ENCODE peak calls at places on chromosome 6, in five cellular contexts. One of them, this sample, is unnamed.

GRCh38 chr6:84346372-84346771 is 118.9 kb upstream of the CEP162 start:
- DNase-seq in sigmoid colon: no peak
- DNase-seq in GM12865: no peak
- DNase-seq in pancreas: no peak
- DNase-seq in A549: no peak
- DNase-seq in this sample: no peak

GRCh38 chr6:133991096-133991593 is 38.1 kb downstream of the TBPL1 start:
- DNase-seq in sigmoid colon: no peak
- DNase-seq in GM12865: no peak
- DNase-seq in pancreas: no peak
- DNase-seq in A549: no peak
- DNase-seq in this sample: no peak

GRCh38 chr6:73796881-73797280 is 100.9 kb downstream of the CD109 start:
- DNase-seq in sigmoid colon: no peak
- DNase-seq in GM12865: no peak
- DNase-seq in pancreas: no peak
- DNase-seq in A549: no peak
- DNase-seq in this sample: no peak

GRCh38 chr6:136985502-136985901 is 59.3 kb downstream of the IL20RA start:
- DNase-seq in sigmoid colon: no peak
- DNase-seq in GM12865: no peak
- DNase-seq in pancreas: no peak
- DNase-seq in A549: no peak
- DNase-seq in this sample: no peak

GRCh38 chr6:108518714-108519576 is 41.8 kb upstream of the FOXO3 start:
- DNase-seq in sigmoid colon: no peak
- DNase-seq in GM12865: peak
- DNase-seq in pancreas: no peak
- DNase-seq in A549: peak
- DNase-seq in this sample: no peak

GRCh38 chr6:113860165-113860955 is 3.2 kb downstream of the MARCKS start:
- DNase-seq in sigmoid colon: peak
- DNase-seq in GM12865: peak
- DNase-seq in pancreas: peak
- DNase-seq in A549: no peak
- DNase-seq in this sample: peak

GRCh38 chr6:105868823-105869460 is 217.2 kb upstream of the PRDM1 start:
- DNase-seq in sigmoid colon: no peak
- DNase-seq in GM12865: no peak
- DNase-seq in pancreas: no peak
- DNase-seq in A549: no peak
- DNase-seq in this sample: no peak

GRCh38 chr6:140576004-140576555 is 1201.6 kb upstream of the CITED2 start:
- DNase-seq in sigmoid colon: no peak
- DNase-seq in GM12865: no peak
- DNase-seq in pancreas: no peak
- DNase-seq in A549: no peak
- DNase-seq in this sample: no peak

GRCh38 chr6:2166717-2167116 is 78.7 kb downstream of the GMDS start:
- DNase-seq in sigmoid colon: no peak
- DNase-seq in GM12865: no peak
- DNase-seq in pancreas: peak
- DNase-seq in A549: no peak
- DNase-seq in this sample: peak

GRCh38 chr6:52340603-52340880 is 21.4 kb upstream of the PAQR8 start:
- DNase-seq in sigmoid colon: no peak
- DNase-seq in GM12865: no peak
- DNase-seq in pancreas: no peak
- DNase-seq in A549: no peak
- DNase-seq in this sample: no peak

GRCh38 chr6:108667984-108668383 is 107.3 kb downstream of the FOXO3 start:
- DNase-seq in sigmoid colon: no peak
- DNase-seq in GM12865: no peak
- DNase-seq in pancreas: no peak
- DNase-seq in A549: no peak
- DNase-seq in this sample: no peak

GRCh38 chr6:87538510-87539260 is 51.1 kb downstream of the RARS2 start:
- DNase-seq in sigmoid colon: no peak
- DNase-seq in GM12865: no peak
- DNase-seq in pancreas: no peak
- DNase-seq in A549: no peak
- DNase-seq in this sample: no peak

GRCh38 chr6:53811082-53811481 is 16.3 kb downstream of the LRRC1 start:
- DNase-seq in sigmoid colon: no peak
- DNase-seq in GM12865: peak
- DNase-seq in pancreas: peak
- DNase-seq in A549: no peak
- DNase-seq in this sample: peak

GRCh38 chr6:108114861-108115597 is 40.5 kb upstream of the OSTM1 start:
- DNase-seq in sigmoid colon: peak
- DNase-seq in GM12865: no peak
- DNase-seq in pancreas: peak
- DNase-seq in A549: no peak
- DNase-seq in this sample: peak

GRCh38 chr6:155040154-155040553 is 45.0 kb downstream of the TIAM2 start:
- DNase-seq in sigmoid colon: no peak
- DNase-seq in GM12865: no peak
- DNase-seq in pancreas: no peak
- DNase-seq in A549: no peak
- DNase-seq in this sample: no peak

GRCh38 chr6:44201200-44201599 is 15.5 kb upstream of the MYMX start:
- DNase-seq in sigmoid colon: no peak
- DNase-seq in GM12865: no peak
- DNase-seq in pancreas: no peak
- DNase-seq in A549: no peak
- DNase-seq in this sample: peak

GRCh38 chr6:151763303-151763702 is 44.2 kb upstream of the ESR1 start:
- DNase-seq in sigmoid colon: no peak
- DNase-seq in GM12865: no peak
- DNase-seq in pancreas: no peak
- DNase-seq in A549: no peak
- DNase-seq in this sample: no peak

GRCh38 chr6:30264731-30265130 is 51.5 kb upstream of the TRIM26 start:
- DNase-seq in sigmoid colon: no peak
- DNase-seq in GM12865: no peak
- DNase-seq in pancreas: no peak
- DNase-seq in A549: no peak
- DNase-seq in this sample: no peak

GRCh38 chr6:6712979-6713514 is 124.5 kb downstream of the LY86 start:
- DNase-seq in sigmoid colon: no peak
- DNase-seq in GM12865: peak
- DNase-seq in pancreas: no peak
- DNase-seq in A549: no peak
- DNase-seq in this sample: no peak

GRCh38 chr6:33040157-33040556 is 30.8 kb upstream of the HLA-DOA start:
- DNase-seq in sigmoid colon: no peak
- DNase-seq in GM12865: peak
- DNase-seq in pancreas: no peak
- DNase-seq in A549: no peak
- DNase-seq in this sample: no peak

GRCh38 chr6:110357298-110357695 is 852 bp downstream of the METTL24 start:
- DNase-seq in sigmoid colon: peak
- DNase-seq in GM12865: no peak
- DNase-seq in pancreas: no peak
- DNase-seq in A549: no peak
- DNase-seq in this sample: no peak
- TF ChIP-seq CTCF in sigmoid colon: no peak
- TF ChIP-seq CTCF in GM12865: no peak
- TF ChIP-seq CTCF in pancreas: no peak
- TF ChIP-seq CTCF in A549: no peak
- TF ChIP-seq CTCF in this sample: no peak

GRCh38 chr6:98452721-98453120 is 381.7 kb upstream of the POU3F2 start:
- DNase-seq in sigmoid colon: no peak
- DNase-seq in GM12865: no peak
- DNase-seq in pancreas: no peak
- DNase-seq in A549: no peak
- DNase-seq in this sample: no peak
- TF ChIP-seq CTCF in sigmoid colon: no peak
- TF ChIP-seq CTCF in GM12865: no peak
- TF ChIP-seq CTCF in pancreas: no peak
- TF ChIP-seq CTCF in A549: no peak
- TF ChIP-seq CTCF in this sample: no peak

GRCh38 chr6:16999486-17000436 is 102.1 kb upstream of the STMND1 start:
- DNase-seq in sigmoid colon: no peak
- DNase-seq in GM12865: no peak
- DNase-seq in pancreas: no peak
- DNase-seq in A549: no peak
- DNase-seq in this sample: no peak

GRCh38 chr6:17004269-17004668 is 97.6 kb upstream of the STMND1 start:
- DNase-seq in sigmoid colon: no peak
- DNase-seq in GM12865: no peak
- DNase-seq in pancreas: no peak
- DNase-seq in A549: no peak
- DNase-seq in this sample: no peak

GRCh38 chr6:17002123-17002522 is 99.7 kb upstream of the STMND1 start:
- DNase-seq in sigmoid colon: no peak
- DNase-seq in GM12865: no peak
- DNase-seq in pancreas: no peak
- DNase-seq in A549: no peak
- DNase-seq in this sample: no peak

GRCh38 chr6:17001188-17001587 is 100.7 kb upstream of the STMND1 start:
- DNase-seq in sigmoid colon: no peak
- DNase-seq in GM12865: no peak
- DNase-seq in pancreas: no peak
- DNase-seq in A549: no peak
- DNase-seq in this sample: no peak
- TF ChIP-seq CTCF in sigmoid colon: no peak
- TF ChIP-seq CTCF in GM12865: no peak
- TF ChIP-seq CTCF in pancreas: no peak
- TF ChIP-seq CTCF in A549: no peak
- TF ChIP-seq CTCF in this sample: no peak

GRCh38 chr6:35727935-35728662 is 8.7 kb upstream of the ARMC12 start:
- DNase-seq in sigmoid colon: peak
- DNase-seq in GM12865: peak
- DNase-seq in pancreas: peak
- DNase-seq in A549: peak
- DNase-seq in this sample: peak
- TF ChIP-seq CTCF in sigmoid colon: no peak
- TF ChIP-seq CTCF in GM12865: no peak
- TF ChIP-seq CTCF in pancreas: no peak
- TF ChIP-seq CTCF in A549: no peak
- TF ChIP-seq CTCF in this sample: no peak

DNA sequence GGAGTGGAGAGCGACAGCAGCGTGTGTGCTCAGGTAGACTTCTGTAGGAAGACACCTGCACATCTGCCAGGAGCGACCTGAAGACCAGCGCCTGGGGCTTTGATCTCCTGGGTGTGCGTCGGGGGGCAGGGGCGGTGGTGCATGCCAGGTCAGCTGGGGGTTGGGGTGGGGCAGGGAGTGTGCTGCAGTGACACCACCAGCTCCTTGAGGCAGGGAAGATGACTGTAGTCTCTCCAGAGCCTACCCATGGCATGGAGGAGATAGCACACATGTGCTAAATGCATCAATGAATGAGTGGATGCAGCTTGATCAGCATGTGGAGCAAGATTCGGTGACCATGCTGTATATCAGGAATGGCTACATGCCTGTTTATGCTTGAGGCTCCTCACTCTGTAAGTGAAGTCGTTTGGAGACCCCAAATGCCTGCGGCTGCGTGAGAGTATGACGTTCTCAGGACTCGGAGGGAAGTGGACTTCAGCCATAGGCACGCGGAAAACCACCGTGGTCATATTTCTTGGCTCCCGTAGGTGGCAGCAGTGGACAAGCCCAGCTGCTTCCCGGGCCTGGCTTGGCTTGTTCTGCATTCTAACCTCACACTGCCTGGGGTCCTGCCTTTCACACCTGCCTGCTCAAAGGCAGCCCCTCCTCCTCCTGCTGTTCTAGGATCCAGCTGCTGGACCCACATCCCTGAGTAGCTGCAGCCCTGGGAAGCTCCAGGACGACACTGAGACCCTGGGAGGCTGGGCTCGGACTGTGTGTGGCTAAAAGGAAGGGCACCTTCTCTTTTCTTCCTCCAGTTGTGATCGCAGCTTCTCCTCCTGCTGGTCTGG is 39.4 kb upstream of the KCNK16 start:
- DNase-seq in sigmoid colon: peak
- DNase-seq in GM12865: peak
- DNase-seq in pancreas: peak
- DNase-seq in A549: peak
- DNase-seq in this sample: no peak
- TF ChIP-seq CTCF in sigmoid colon: peak
- TF ChIP-seq CTCF in GM12865: peak
- TF ChIP-seq CTCF in pancreas: peak
- TF ChIP-seq CTCF in A549: peak
- TF ChIP-seq CTCF in this sample: peak

DNA sequence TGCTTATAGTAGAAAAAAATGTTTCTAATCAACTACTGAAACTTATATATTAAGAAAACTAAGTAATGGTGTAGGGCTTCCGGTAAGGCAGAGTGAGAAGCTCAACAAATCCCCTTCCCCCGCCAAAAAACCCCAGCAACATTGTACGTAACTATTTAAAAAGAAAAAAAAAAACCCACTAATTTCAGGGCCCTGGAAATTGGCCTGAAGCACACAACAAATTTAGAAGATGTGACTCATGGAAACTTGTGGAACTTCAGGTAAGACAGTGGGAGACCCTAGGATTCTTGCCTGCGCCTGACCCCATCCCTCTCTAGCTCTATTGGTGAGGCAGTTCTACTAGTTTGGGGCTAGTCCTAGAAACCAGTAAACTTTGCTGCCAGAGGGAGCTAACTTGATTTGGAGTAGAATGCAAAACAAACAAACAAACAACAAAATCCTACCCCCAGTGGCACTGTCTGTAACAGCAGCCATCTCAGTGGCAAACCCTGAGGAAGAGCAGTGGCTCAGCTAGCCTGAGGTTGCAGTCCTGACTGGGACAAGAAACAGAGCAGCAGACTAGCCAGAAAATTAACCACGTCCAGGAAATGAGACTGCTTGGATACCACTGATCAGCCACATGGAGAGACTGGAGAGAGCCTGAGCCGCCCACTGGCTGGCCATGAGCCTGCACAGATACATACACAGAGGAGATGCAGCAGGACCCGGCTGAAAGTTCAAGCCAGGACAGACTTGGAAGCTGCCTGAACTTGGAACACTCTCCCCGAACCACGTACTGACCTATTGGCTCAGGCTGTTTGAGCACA is 135.1 kb downstream of the TBXT start:
- DNase-seq in sigmoid colon: peak
- DNase-seq in GM12865: peak
- DNase-seq in pancreas: no peak
- DNase-seq in A549: peak
- DNase-seq in this sample: peak
- TF ChIP-seq CTCF in sigmoid colon: peak
- TF ChIP-seq CTCF in GM12865: peak
- TF ChIP-seq CTCF in pancreas: no peak
- TF ChIP-seq CTCF in A549: no peak
- TF ChIP-seq CTCF in this sample: no peak